ENCODE peak calls at places on chromosomes 5 and 9, in seven cellular contexts. One of them, this sample, is unnamed. For H3K4me1, the result is how much of the 10 kb centered on the place peaks cover.

GRCh38 chr5:120405291-120405864 is 58.7 kb upstream of the PRR16 start:
- DNase-seq in H1: no peak
- DNase-seq in K562: no peak
- DNase-seq in HCT116: no peak
- DNase-seq in GM23338: no peak
- DNase-seq in spleen: no peak
- DNase-seq in HepG2: no peak
- DNase-seq in this sample: no peak

GRCh38 chr9:113622600-113623400 is 159.3 kb downstream of the RGS3 start:
- DNase-seq in K562: no peak
- DNase-seq in HCT116: peak
- DNase-seq in HepG2: peak
- DNase-seq in spleen: peak
- DNase-seq in H1: peak
- DNase-seq in GM23338: peak
- DNase-seq in this sample: no peak

GRCh38 chr5:1749346-1750124 is 50.1 kb downstream of the MRPL36 start:
- DNase-seq in HCT116: no peak
- DNase-seq in HepG2: no peak
- DNase-seq in K562: no peak
- DNase-seq in H1: peak
- DNase-seq in spleen: peak
- DNase-seq in GM23338: no peak
- DNase-seq in this sample: no peak

GRCh38 chr9:125028041-125028440 is 87.2 kb upstream of the GOLGA1 start:
- DNase-seq in HepG2: no peak
- DNase-seq in spleen: no peak
- DNase-seq in K562: no peak
- DNase-seq in HCT116: no peak
- DNase-seq in GM23338: no peak
- DNase-seq in H1: no peak
- DNase-seq in this sample: no peak

GRCh38 chr9:29691758-29692407 is 2118.6 kb upstream of the C9orf72 start:
- DNase-seq in HepG2: peak
- DNase-seq in HCT116: peak
- DNase-seq in spleen: no peak
- DNase-seq in H1: peak
- DNase-seq in K562: no peak
- DNase-seq in GM23338: peak
- DNase-seq in this sample: no peak

GRCh38 chr5:27130587-27130986 is 92.2 kb upstream of the CDH9 start:
- DNase-seq in K562: no peak
- DNase-seq in H1: no peak
- DNase-seq in HCT116: no peak
- DNase-seq in spleen: no peak
- DNase-seq in HepG2: no peak
- DNase-seq in GM23338: no peak
- DNase-seq in this sample: no peak

GRCh38 chr9:131736440-131736839 is 3.4 kb downstream of the RAPGEF1 start:
- DNase-seq in K562: no peak
- DNase-seq in spleen: no peak
- DNase-seq in GM23338: no peak
- DNase-seq in H1: no peak
- DNase-seq in HCT116: no peak
- DNase-seq in HepG2: no peak
- DNase-seq in this sample: no peak

GRCh38 chr9:133792721-133793470 is 54.7 kb upstream of the SARDH start:
- DNase-seq in K562: peak
- DNase-seq in H1: peak
- DNase-seq in HepG2: peak
- DNase-seq in GM23338: peak
- DNase-seq in HCT116: peak
- DNase-seq in spleen: peak
- DNase-seq in this sample: peak

GRCh38 chr5:141597394-141597793 is 21.4 kb downstream of the DIAPH1 start:
- DNase-seq in GM23338: no peak
- DNase-seq in H1: no peak
- DNase-seq in K562: no peak
- DNase-seq in spleen: no peak
- DNase-seq in HepG2: no peak
- DNase-seq in HCT116: no peak
- DNase-seq in this sample: no peak

GRCh38 chr5:126028336-126028735 is 394.9 kb upstream of the GRAMD2B start:
- DNase-seq in K562: no peak
- DNase-seq in spleen: no peak
- DNase-seq in HCT116: no peak
- DNase-seq in H1: no peak
- DNase-seq in GM23338: no peak
- DNase-seq in HepG2: no peak
- DNase-seq in this sample: no peak

GRCh38 chr9:96605328-96605727 is 14.3 kb downstream of the CDC14B start:
- DNase-seq in spleen: no peak
- DNase-seq in H1: no peak
- DNase-seq in GM23338: peak
- DNase-seq in HCT116: no peak
- DNase-seq in HepG2: no peak
- DNase-seq in K562: no peak
- DNase-seq in this sample: no peak

GRCh38 chr9:4986291-4986690 is 1.2 kb downstream of the JAK2 start:
- DNase-seq in K562: no peak
- DNase-seq in HepG2: no peak
- DNase-seq in spleen: no peak
- DNase-seq in HCT116: no peak
- DNase-seq in GM23338: no peak
- DNase-seq in H1: no peak
- DNase-seq in this sample: no peak

GRCh38 chr9:34611251-34611810 is 566 bp downstream of the RPP25L start:
- DNase-seq in HepG2: no peak
- DNase-seq in GM23338: no peak
- DNase-seq in spleen: no peak
- DNase-seq in K562: no peak
- DNase-seq in H1: no peak
- DNase-seq in HCT116: no peak
- DNase-seq in this sample: no peak

GRCh38 chr5:159878988-159879471 is 37.3 kb upstream of the ADRA1B start:
- DNase-seq in spleen: no peak
- DNase-seq in GM23338: peak
- DNase-seq in K562: peak
- DNase-seq in HCT116: no peak
- DNase-seq in H1: peak
- DNase-seq in HepG2: peak
- DNase-seq in this sample: no peak

GRCh38 chr9:116928884-116929283 is 241.8 kb downstream of the TRIM32 start:
- DNase-seq in H1: peak
- DNase-seq in HCT116: no peak
- DNase-seq in HepG2: no peak
- DNase-seq in GM23338: peak
- DNase-seq in K562: no peak
- DNase-seq in spleen: no peak
- DNase-seq in this sample: no peak

GRCh38 chr9:81390802-81391456 is 298.4 kb downstream of the TLE1 start:
- DNase-seq in HepG2: no peak
- DNase-seq in H1: no peak
- DNase-seq in spleen: no peak
- DNase-seq in GM23338: no peak
- DNase-seq in K562: no peak
- DNase-seq in HCT116: no peak
- DNase-seq in this sample: peak

GRCh38 chr9:93128715-93129224 is 5.3 kb downstream of the NINJ1 start:
- DNase-seq in K562: no peak
- DNase-seq in HCT116: no peak
- DNase-seq in spleen: no peak
- DNase-seq in HepG2: no peak
- DNase-seq in H1: no peak
- DNase-seq in GM23338: no peak
- DNase-seq in this sample: no peak
- H3K4me1 ChIP-seq in K562: half or more
- H3K4me1 ChIP-seq in HCT116: under half
- H3K4me1 ChIP-seq in spleen: half or more
- H3K4me1 ChIP-seq in HepG2: half or more
- H3K4me1 ChIP-seq in H1: under half
- H3K4me1 ChIP-seq in GM23338: under half
- H3K4me1 ChIP-seq in this sample: under half

DNA sequence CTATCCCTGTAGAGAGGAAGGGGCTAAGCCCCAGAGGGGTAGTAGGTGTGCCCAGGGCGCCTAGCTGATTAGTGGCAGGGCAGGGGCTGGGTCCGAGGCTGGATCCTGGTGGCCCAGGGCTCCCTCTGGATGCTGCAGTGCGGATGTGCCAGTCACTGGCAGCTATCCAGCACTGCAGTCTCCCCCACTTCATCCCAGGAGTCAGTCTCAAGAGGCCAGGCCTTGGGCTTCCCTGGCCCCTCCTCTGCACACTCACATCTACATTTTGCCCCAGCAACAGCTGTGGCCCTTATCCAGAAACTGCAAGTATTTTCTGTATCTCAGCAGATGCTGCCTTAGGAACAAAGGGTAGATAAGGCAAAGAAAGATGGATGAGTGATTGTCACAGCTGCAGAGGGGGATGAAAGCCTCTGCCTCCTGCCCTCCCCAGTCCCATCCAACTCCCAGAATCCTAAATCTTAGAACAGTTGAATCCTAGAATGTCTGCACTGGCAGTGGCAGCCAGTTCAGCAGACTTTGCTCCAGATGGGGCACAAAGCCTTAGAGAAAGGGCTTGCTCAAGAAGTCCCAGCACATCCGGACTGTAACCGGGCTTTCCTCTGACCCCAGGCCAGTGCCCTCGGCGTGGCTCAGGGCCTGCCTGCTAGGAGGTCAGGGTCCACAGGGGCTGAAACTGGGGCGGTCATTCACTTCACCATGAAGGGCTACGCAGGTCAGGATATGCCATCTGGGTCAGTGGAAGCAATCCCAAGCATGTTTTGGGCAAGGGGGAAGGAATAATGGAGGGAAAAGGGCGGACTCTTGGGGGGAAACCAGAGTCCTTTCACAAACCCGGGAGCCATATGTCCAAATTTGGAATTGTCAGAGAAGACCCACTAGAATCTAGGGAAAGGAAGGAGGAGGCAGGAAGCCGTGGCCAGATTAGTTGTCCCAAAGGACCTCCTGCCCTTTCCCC is 1.5 kb downstream of the ANXA6 start:
- DNase-seq in K562: no peak
- DNase-seq in HepG2: peak
- DNase-seq in H1: no peak
- DNase-seq in spleen: peak
- DNase-seq in HCT116: no peak
- DNase-seq in GM23338: no peak
- DNase-seq in this sample: no peak
- H3K27ac ChIP-seq in K562: no peak
- H3K27ac ChIP-seq in HepG2: peak
- H3K27ac ChIP-seq in H1: no peak
- H3K27ac ChIP-seq in spleen: peak
- H3K27ac ChIP-seq in HCT116: no peak
- H3K27ac ChIP-seq in GM23338: no peak
- H3K27ac ChIP-seq in this sample: peak

GRCh38 chr5:109452661-109453060 is 42.9 kb upstream of the PJA2 start:
- DNase-seq in HCT116: no peak
- DNase-seq in HepG2: no peak
- DNase-seq in GM23338: no peak
- DNase-seq in K562: no peak
- DNase-seq in spleen: no peak
- DNase-seq in H1: no peak
- DNase-seq in this sample: no peak

GRCh38 chr5:109454726-109455505 is 45.1 kb upstream of the PJA2 start:
- DNase-seq in spleen: no peak
- DNase-seq in GM23338: no peak
- DNase-seq in HCT116: no peak
- DNase-seq in K562: no peak
- DNase-seq in HepG2: no peak
- DNase-seq in H1: no peak
- DNase-seq in this sample: no peak

GRCh38 chr5:109451161-109451560 is 41.4 kb upstream of the PJA2 start:
- DNase-seq in HepG2: no peak
- DNase-seq in spleen: no peak
- DNase-seq in HCT116: no peak
- DNase-seq in GM23338: no peak
- DNase-seq in H1: no peak
- DNase-seq in K562: no peak
- DNase-seq in this sample: no peak

GRCh38 chr5:109453251-109453650 is 43.5 kb upstream of the PJA2 start:
- DNase-seq in GM23338: no peak
- DNase-seq in HepG2: no peak
- DNase-seq in HCT116: no peak
- DNase-seq in H1: no peak
- DNase-seq in spleen: no peak
- DNase-seq in K562: no peak
- DNase-seq in this sample: no peak

DNA sequence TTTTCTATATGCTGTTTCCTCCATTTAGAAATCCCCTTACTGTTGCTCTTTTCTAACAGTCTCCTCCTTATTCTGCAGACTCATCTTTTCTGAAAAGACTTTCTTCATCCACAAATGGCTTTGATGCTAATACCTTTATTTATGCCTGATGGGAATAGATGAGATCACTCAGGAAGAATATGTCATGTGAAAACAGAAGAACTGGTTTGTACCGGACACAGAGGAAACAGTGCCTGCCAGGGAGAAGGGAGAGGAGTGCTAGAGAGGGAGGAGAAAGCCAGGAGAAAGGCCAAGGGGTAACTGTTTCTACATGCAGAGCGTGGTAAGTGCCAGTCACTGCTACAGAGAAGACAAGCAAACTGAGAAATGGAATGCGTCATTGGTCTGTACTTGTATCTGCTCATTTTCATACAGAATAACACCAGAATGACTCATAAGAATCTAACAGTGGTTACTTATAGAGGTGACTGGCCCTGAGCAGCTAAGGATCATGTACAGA is 45.9 kb upstream of the PJA2 start:
- DNase-seq in H1: no peak
- DNase-seq in HCT116: peak
- DNase-seq in HepG2: peak
- DNase-seq in spleen: no peak
- DNase-seq in K562: no peak
- DNase-seq in GM23338: no peak
- DNase-seq in this sample: peak
- TF ChIP-seq POLR2AphosphoS5 in H1: no peak
- TF ChIP-seq POLR2AphosphoS5 in HCT116: peak
- TF ChIP-seq POLR2AphosphoS5 in HepG2: no peak
- TF ChIP-seq POLR2AphosphoS5 in spleen: no peak
- TF ChIP-seq POLR2AphosphoS5 in K562: no peak
- TF ChIP-seq POLR2AphosphoS5 in GM23338: no peak
- TF ChIP-seq POLR2AphosphoS5 in this sample: peak

GRCh38 chr9:122518841-122519240 is at the start of gene OR1J4:
- DNase-seq in GM23338: no peak
- DNase-seq in H1: no peak
- DNase-seq in HCT116: no peak
- DNase-seq in K562: no peak
- DNase-seq in spleen: no peak
- DNase-seq in HepG2: no peak
- DNase-seq in this sample: no peak

GRCh38 chr9:122518226-122518625 is 715 bp upstream of the OR1J4 start:
- DNase-seq in K562: no peak
- DNase-seq in HepG2: no peak
- DNase-seq in H1: no peak
- DNase-seq in spleen: no peak
- DNase-seq in HCT116: no peak
- DNase-seq in GM23338: no peak
- DNase-seq in this sample: no peak

DNA sequence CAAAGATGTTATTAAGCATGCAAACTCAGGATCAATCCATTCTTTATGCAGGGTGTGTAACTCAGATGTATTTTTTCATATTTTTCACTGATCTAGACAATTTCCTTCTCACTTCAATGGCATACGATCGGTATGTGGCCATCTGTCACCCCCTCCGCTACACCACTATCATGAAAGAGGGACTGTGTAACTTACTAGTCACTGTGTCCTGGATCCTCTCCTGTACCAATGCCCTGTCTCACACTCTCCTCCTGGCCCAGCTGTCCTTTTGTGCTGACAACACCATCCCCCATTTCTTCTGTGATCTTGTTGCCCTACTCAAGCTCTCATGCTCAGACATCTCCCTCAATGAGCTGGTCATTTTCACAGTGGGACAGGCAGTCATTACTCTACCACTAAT is 435 bp downstream of the OR1J4 start:
- DNase-seq in HCT116: no peak
- DNase-seq in HepG2: no peak
- DNase-seq in GM23338: no peak
- DNase-seq in H1: no peak
- DNase-seq in spleen: no peak
- DNase-seq in K562: no peak
- DNase-seq in this sample: no peak
- H3K4me1 ChIP-seq in HCT116: under half
- H3K4me1 ChIP-seq in HepG2: under half
- H3K4me1 ChIP-seq in GM23338: under half
- H3K4me1 ChIP-seq in H1: under half
- H3K4me1 ChIP-seq in spleen: under half
- H3K4me1 ChIP-seq in K562: under half
- H3K4me1 ChIP-seq in this sample: under half

This sample was measured in prostate gland.